ENCODE peak calls at places on chromosome 10, in ten cellular contexts. M, Q, J, H, D, F, L, N, O and B are unnamed samples.

GRCh38 chr10:87675396-87676376 is 16.0 kb downstream of the PAPSS2 start:
- DNase-seq in M (no peak), Q (no peak), J (peak), H (peak), D (peak), F (no peak), L (no peak), N (no peak), O (no peak), B (peak)

GRCh38 chr10:13792011-13792410 is 205.2 kb downstream of the PRPF18 start:
- DNase-seq in M (peak), Q (peak), J (no peak), H (no peak), D (no peak), F (no peak), L (no peak), N (no peak), O (no peak), B (no peak)

GRCh38 chr10:114272696-114273095 is 33.6 kb downstream of the VWA2 start:
- DNase-seq in M (no peak), Q (no peak), J (no peak), H (no peak), D (no peak), F (peak), L (no peak), N (no peak), O (no peak), B (no peak)

GRCh38 chr10:125455855-125456254 is 227.1 kb downstream of the TEX36 start:
- DNase-seq in M (no peak), Q (no peak), J (peak), H (peak), D (no peak), F (no peak), L (no peak), N (no peak), O (no peak), B (no peak)

GRCh38 chr10:60521974-60522405 is 132.3 kb upstream of the ANK3 start:
- DNase-seq in M (no peak), Q (no peak), J (peak), H (no peak), D (no peak), F (no peak), L (no peak), N (no peak), O (no peak), B (peak)

GRCh38 chr10:96588601-96589419 is 2.0 kb upstream of the TM9SF3 start:
- DNase-seq in M (no peak), Q (no peak), J (no peak), H (peak), D (peak), F (no peak), L (no peak), N (no peak), O (no peak), B (peak)

GRCh38 chr10:46524471-46525176 is 31.8 kb downstream of the GPRIN2 start:
- DNase-seq in M (no peak), Q (no peak), J (peak), H (peak), D (peak), F (peak), L (peak), N (no peak), O (peak), B (peak)

GRCh38 chr10:79070611-79071534 is 2.1 kb downstream of the ZMIZ1 start:
- DNase-seq in M (peak), Q (peak), J (peak), H (peak), D (peak), F (peak), L (peak), N (no peak), O (peak), B (peak)

GRCh38 chr10:110746254-110746826 is 102.2 kb downstream of the RBM20 start:
- DNase-seq in M (peak), Q (peak), J (peak), H (peak), D (peak), F (no peak), L (no peak), N (peak), O (no peak), B (peak)

GRCh38 chr10:19498348-19499290 is 317.6 kb upstream of the PLXDC2 start:
- DNase-seq in M (no peak), Q (no peak), J (peak), H (no peak), D (no peak), F (no peak), L (no peak), N (no peak), O (no peak), B (peak)

GRCh38 chr10:131442271-131442670 is 130.8 kb upstream of the TCERG1L start:
- DNase-seq in M (no peak), Q (no peak), J (no peak), H (no peak), D (no peak), F (peak), L (peak), N (no peak), O (no peak), B (no peak)

GRCh38 chr10:129656642-129657041 is 189.6 kb downstream of the MGMT start:
- DNase-seq in M (no peak), Q (no peak), J (no peak), H (no peak), D (no peak), F (no peak), L (no peak), N (no peak), O (no peak), B (no peak)

GRCh38 chr10:129655007-129655678 is 188.1 kb downstream of the MGMT start:
- DNase-seq in M (no peak), Q (no peak), J (no peak), H (no peak), D (no peak), F (no peak), L (peak), N (no peak), O (no peak), B (no peak)

GRCh38 chr10:129657297-129657974 is 190.4 kb downstream of the MGMT start:
- DNase-seq in M (no peak), Q (no peak), J (no peak), H (no peak), D (no peak), F (no peak), L (no peak), N (no peak), O (no peak), B (no peak)

GRCh38 chr10:129654461-129654860 is 187.4 kb downstream of the MGMT start:
- DNase-seq in M (no peak), Q (no peak), J (no peak), H (no peak), D (no peak), F (no peak), L (peak), N (no peak), O (no peak), B (no peak)

DNA sequence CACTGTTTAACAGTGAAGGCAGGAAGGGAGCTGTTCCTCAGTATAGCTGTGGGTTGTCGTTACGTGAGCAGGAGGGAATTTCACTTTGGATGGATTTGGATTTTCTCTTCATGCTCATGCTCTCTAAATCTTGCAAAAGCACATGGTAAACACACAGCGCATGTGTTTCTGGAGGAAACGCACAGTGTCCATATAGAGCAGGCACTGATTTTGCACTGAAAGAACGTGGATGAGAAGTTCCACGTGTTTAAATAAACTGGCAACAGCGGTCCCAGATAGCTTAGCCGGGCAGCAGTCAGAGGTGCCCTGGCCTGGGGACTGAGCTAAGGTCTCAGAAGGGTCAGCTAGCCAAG is 188.6 kb downstream of the MGMT start:
- DNase-seq in M (no peak), Q (no peak), J (no peak), H (no peak), D (no peak), F (no peak), L (no peak), N (no peak), O (no peak), B (no peak)
- H3K27ac ChIP-seq in M (no peak), Q (no peak), J (no peak), H (no peak), D (no peak), F (no peak), L (no peak), N (no peak), O (no peak), B (no peak)

DNA sequence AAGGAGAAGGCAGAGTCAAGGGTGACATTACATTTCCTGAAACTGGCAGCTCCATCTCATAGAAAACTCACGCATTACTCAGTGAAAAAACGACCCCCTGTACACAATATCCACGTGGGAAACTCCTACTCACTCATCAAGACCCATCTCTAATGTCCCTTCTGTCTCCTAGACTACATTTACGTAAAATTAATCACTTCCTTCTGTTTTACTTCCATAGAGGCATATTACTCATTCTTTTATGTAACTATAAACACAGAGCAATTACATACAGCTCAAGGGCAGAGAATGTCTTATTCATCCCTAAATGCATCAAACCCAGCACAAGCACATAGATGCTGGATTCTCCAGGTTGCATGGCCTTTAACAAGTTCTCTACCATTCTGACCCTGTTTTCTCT is 281.8 kb downstream of the KCNMA1 start:
- DNase-seq in M (no peak), Q (no peak), J (peak), H (peak), D (peak), F (no peak), L (no peak), N (no peak), O (no peak), B (peak)
- H3K27ac ChIP-seq in M (no peak), Q (no peak), J (peak), H (peak), D (no peak), F (no peak), L (no peak), N (no peak), O (no peak), B (peak)

GRCh38 chr10:71969929-71970328 is 5.7 kb downstream of the CHST3 start:
- DNase-seq in M (no peak), Q (no peak), J (no peak), H (no peak), D (no peak), F (no peak), L (no peak), N (no peak), O (no peak), B (no peak)
- H3K27ac ChIP-seq in M (peak), Q (peak), J (peak), H (no peak), D (peak), F (peak), L (no peak), N (no peak), O (peak), B (no peak)

GRCh38 chr10:32347363-32347735 is 391 bp upstream of the EPC1 start:
- DNase-seq in M (no peak), Q (no peak), J (no peak), H (no peak), D (no peak), F (no peak), L (no peak), N (no peak), O (no peak), B (no peak)

GRCh38 chr10:32350811-32351342 is 3.9 kb upstream of the EPC1 start:
- DNase-seq in M (no peak), Q (no peak), J (peak), H (no peak), D (no peak), F (no peak), L (no peak), N (no peak), O (no peak), B (no peak)

GRCh38 chr10:32349199-32349585 is 2.2 kb upstream of the EPC1 start:
- DNase-seq in M (no peak), Q (no peak), J (no peak), H (no peak), D (no peak), F (no peak), L (no peak), N (no peak), O (no peak), B (no peak)

GRCh38 chr10:32348297-32349198 is 1.6 kb upstream of the EPC1 start:
- DNase-seq in M (no peak), Q (no peak), J (no peak), H (peak), D (no peak), F (no peak), L (no peak), N (no peak), O (no peak), B (no peak)

DNA sequence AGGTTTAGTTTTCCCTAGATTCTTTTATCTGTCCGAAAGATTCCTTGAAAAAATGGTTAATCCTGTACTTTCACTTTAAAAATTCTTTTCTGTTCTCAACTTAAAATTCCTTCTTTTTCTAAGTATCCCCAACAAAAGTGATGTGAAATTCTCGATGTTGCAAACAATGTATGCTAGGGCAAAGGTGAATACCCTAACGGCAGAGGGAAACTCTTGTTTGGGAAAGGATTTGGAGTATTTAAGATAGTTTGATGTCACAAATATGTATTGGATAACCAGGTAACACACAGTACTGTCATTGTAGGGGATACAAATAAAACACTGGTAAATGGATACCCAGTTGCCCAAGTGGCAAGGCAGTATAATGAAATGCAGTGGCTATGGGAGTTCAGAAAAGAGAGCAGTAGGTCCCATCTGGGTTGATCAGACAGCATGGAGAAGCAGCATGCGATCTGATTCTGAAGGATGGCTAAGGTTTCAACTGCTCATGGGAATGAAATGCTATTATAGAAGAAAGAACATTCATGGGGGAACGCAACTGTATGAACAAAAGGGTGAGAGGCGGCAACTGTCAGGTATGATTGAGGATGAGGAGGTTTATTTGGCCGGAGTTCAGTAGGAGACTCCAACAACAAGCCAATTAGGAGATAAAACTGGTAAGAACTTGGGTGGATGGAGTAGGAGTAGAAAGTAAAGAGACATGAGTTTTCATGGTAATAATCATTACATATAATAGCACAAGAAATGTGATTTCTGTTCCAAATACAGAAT is 3.2 kb upstream of the EPC1 start:
- DNase-seq in M (no peak), Q (no peak), J (no peak), H (no peak), D (no peak), F (no peak), L (no peak), N (no peak), O (no peak), B (no peak)
- H3K27ac ChIP-seq in M (no peak), Q (no peak), J (peak), H (no peak), D (no peak), F (no peak), L (no peak), N (no peak), O (no peak), B (no peak)

GRCh38 chr10:11319990-11320602 is 291.4 kb downstream of the USP6NL start:
- DNase-seq in M (no peak), Q (no peak), J (no peak), H (no peak), D (no peak), F (no peak), L (no peak), N (no peak), O (no peak), B (no peak)
- H3K27ac ChIP-seq in M (no peak), Q (no peak), J (no peak), H (no peak), D (no peak), F (no peak), L (no peak), N (no peak), O (no peak), B (no peak)